ENCODE peak calls at places on chromosomes 2 and 18, in five cellular contexts. H is mesothelial cell of epicardium, T is hepatocyte, O is progenitor cell of endocrine pancreas, U is adrenal gland. P is an unnamed sample.

GRCh38 chr18:67783215-67783946 is 266.9 kb upstream of the DSEL start:
- DNase-seq in H (no peak), T (no peak), O (no peak), U (no peak), P (no peak)

GRCh38 chr2:235049069-235049468 is 97.3 kb downstream of the SH3BP4 start:
- DNase-seq in H (no peak), T (peak), O (no peak), U (peak), P (no peak)

GRCh38 chr2:63424329-63425078 is 163.8 kb downstream of the WDPCP start:
- DNase-seq in H (no peak), T (peak), O (no peak), U (no peak), P (no peak)

GRCh38 chr2:25159947-25160346 is 8.4 kb downstream of the POMC start:
- DNase-seq in H (no peak), T (peak), O (no peak), U (no peak), P (no peak)

GRCh38 chr2:66845307-66845706 is 410.4 kb downstream of the MEIS1 start:
- DNase-seq in H (no peak), T (no peak), O (no peak), U (no peak), P (no peak)

GRCh38 chr2:67579207-67579606 is 182.1 kb downstream of the ETAA1 start:
- DNase-seq in H (no peak), T (no peak), O (no peak), U (no peak), P (no peak)

GRCh38 chr2:159703491-159703890 is 8.8 kb upstream of the MARCHF7 start:
- DNase-seq in H (no peak), T (no peak), O (no peak), U (no peak), P (no peak)

GRCh38 chr18:27585602-27586173 is 400.6 kb upstream of the CHST9 start:
- DNase-seq in H (no peak), T (peak), O (no peak), U (no peak), P (no peak)

GRCh38 chr2:85911836-85912692 is 23.3 kb upstream of the ST3GAL5 start:
- DNase-seq in H (no peak), T (peak), O (no peak), U (no peak), P (no peak)

GRCh38 chr2:171491292-171491691 is 31.0 kb upstream of the CYBRD1 start:
- DNase-seq in H (no peak), T (no peak), O (no peak), U (no peak), P (no peak)

GRCh38 chr18:52319423-52319822 is 20.6 kb upstream of the DCC start:
- DNase-seq in H (no peak), T (no peak), O (no peak), U (no peak), P (no peak)

GRCh38 chr18:46704189-46704588 is 47.2 kb upstream of the LOXHD1 start:
- DNase-seq in H (no peak), T (no peak), O (no peak), U (no peak), P (no peak)

GRCh38 chr2:36438454-36438977 is 82.9 kb downstream of the CRIM1 start:
- DNase-seq in H (no peak), T (peak), O (no peak), U (no peak), P (no peak)

GRCh38 chr18:29181151-29181901 is 1004.4 kb upstream of the CDH2 start:
- DNase-seq in H (no peak), T (peak), O (no peak), U (peak), P (no peak)

GRCh38 chr18:79371536-79372210 is 24.1 kb upstream of the NFATC1 start:
- DNase-seq in H (no peak), T (no peak), O (no peak), U (no peak), P (no peak)

GRCh38 chr2:155748126-155748525 is 584.4 kb downstream of the NR4A2 start:
- DNase-seq in H (no peak), T (no peak), O (no peak), U (no peak), P (no peak)

GRCh38 chr18:59065684-59066083 is 74.0 kb upstream of the SEC11C start:
- DNase-seq in H (no peak), T (no peak), O (no peak), U (no peak), P (no peak)

GRCh38 chr18:45384137-45384998 is 230.9 kb upstream of the SLC14A2 start:
- DNase-seq in H (peak), T (peak), O (peak), U (peak), P (no peak)

GRCh38 chr2:138183700-138184099 is 219.4 kb downstream of the HNMT start:
- DNase-seq in H (no peak), T (no peak), O (no peak), U (no peak), P (no peak)

GRCh38 chr2:233449071-233449901 is 95.0 kb downstream of the DGKD start:
- DNase-seq in H (peak), T (peak), O (peak), U (peak), P (no peak)

GRCh38 chr2:242085941-242086621 is 216.6 kb downstream of the RTP5 start:
- DNase-seq in H (no peak), T (no peak), O (no peak), U (peak), P (no peak)

GRCh38 chr2:236568068-236568921 is 1.3 kb upstream of the ACKR3 start:
- DNase-seq in H (peak), T (peak), O (peak), U (peak), P (peak)

GRCh38 chr18:63451774-63452173 is 25.0 kb upstream of the SERPINB5 start:
- DNase-seq in H (no peak), T (peak), O (no peak), U (no peak), P (no peak)

DNA sequence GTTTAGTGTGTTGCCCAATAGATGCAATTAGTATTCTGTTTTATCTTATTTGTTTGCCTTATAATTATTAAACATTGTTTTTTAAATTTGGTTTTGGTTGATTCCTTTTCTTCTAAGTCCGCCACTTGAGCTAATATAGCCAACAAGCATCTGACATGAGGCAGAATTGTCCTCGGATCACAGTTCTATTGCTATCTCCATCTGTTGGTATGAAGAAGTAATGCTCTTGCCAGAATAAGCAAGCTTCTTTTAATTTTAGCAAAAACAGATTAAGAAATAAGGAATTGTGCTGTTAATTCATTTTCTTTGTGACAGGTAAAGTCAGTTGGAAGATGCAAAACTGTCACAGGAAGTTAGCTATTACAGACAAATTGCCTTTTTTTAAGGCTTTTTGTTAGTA is 54.3 kb downstream of the R3HDM1 start:
- DNase-seq in H (no peak), T (no peak), O (no peak), U (no peak), P (no peak)
- TF ChIP-seq CTCF in H (no peak), T (peak), O (peak), U (no peak), P (no peak)

GRCh38 chr2:227745594-227745993 is at the start of gene SCYGR8:
- DNase-seq in H (no peak), T (no peak), O (no peak), U (no peak), P (no peak)

DNA sequence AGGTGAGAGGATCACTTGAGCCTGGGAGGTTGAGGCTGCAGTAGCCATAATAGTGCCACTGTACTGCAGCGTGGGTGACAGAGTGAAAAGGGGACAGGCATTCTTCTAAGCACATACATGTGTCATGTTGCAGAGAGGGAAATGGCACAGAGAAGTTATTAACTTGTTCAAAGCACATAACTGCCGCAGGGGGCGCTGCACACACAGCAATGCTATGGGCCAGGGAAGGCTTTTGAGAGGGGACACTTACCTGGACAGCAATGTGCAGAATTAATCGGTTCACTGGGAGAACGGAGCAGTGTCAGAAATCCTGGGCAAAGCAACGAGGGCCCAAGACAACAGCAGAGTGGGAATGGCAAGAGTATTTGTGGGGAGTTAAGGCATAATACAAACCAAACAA is 2.4 kb downstream of the SCYGR8 start:
- DNase-seq in H (no peak), T (no peak), O (no peak), U (no peak), P (no peak)
- TF ChIP-seq CTCF in H (peak), T (peak), O (peak), U (no peak), P (no peak)

DNA sequence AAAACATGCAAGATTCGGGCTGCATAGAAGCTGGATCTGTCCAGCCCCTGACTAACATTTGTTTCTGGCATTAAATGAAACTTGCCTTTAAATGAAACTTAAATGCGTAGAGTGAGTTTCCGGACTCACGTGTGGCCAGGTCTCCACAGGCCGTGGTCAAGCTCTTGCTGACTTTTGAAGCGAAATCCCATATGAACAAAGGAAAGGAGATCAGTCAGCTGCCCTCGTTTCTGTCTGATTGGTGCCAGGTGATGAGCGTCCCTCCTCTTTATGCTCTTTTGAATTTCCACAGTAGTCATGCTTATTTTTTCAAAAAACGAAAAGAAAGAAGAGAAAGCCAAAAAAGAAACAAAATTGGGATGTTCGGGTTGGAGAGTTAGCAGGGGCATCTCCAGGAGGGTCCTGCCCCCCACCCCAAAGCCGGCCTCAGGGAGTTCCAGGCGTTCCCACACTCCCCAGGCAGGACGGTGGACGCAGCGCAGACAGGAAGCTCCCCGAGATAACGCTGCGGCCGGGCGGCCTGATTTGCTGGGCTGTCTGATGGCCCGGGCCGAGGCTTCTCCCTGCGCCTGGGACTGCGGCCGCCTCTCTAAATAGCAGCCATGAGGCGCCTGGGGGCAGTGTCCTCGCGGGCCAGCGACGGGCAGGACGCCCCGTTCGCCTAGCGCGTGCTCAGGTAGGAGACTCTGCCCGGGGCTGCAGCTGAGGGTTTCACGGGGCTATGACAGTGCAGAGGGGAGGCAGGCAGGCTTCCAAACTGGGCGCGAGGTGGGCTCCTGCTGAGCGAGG is at the start of gene COLEC11:
- DNase-seq in H (peak), T (peak), O (no peak), U (peak), P (peak)
- TF ChIP-seq CTCF in H (no peak), T (peak), O (peak), U (peak), P (no peak)

GRCh38 chr2:137173514-137173913 is 408.2 kb downstream of the THSD7B start:
- DNase-seq in H (no peak), T (peak), O (no peak), U (no peak), P (no peak)
- TF ChIP-seq CTCF in H (peak), T (peak), O (peak), U (peak), P (no peak)

GRCh38 chr2:72108121-72108520 is 39.5 kb downstream of the CYP26B1 start:
- DNase-seq in H (no peak), T (no peak), O (no peak), U (no peak), P (no peak)

GRCh38 chr2:72106978-72107377 is 40.7 kb downstream of the CYP26B1 start:
- DNase-seq in H (no peak), T (no peak), O (no peak), U (no peak), P (no peak)

GRCh38 chr2:72103161-72103560 is 44.5 kb downstream of the CYP26B1 start:
- DNase-seq in H (peak), T (no peak), O (no peak), U (no peak), P (no peak)

GRCh38 chr2:72103690-72104089 is 44.0 kb downstream of the CYP26B1 start:
- DNase-seq in H (peak), T (no peak), O (no peak), U (no peak), P (no peak)

DNA sequence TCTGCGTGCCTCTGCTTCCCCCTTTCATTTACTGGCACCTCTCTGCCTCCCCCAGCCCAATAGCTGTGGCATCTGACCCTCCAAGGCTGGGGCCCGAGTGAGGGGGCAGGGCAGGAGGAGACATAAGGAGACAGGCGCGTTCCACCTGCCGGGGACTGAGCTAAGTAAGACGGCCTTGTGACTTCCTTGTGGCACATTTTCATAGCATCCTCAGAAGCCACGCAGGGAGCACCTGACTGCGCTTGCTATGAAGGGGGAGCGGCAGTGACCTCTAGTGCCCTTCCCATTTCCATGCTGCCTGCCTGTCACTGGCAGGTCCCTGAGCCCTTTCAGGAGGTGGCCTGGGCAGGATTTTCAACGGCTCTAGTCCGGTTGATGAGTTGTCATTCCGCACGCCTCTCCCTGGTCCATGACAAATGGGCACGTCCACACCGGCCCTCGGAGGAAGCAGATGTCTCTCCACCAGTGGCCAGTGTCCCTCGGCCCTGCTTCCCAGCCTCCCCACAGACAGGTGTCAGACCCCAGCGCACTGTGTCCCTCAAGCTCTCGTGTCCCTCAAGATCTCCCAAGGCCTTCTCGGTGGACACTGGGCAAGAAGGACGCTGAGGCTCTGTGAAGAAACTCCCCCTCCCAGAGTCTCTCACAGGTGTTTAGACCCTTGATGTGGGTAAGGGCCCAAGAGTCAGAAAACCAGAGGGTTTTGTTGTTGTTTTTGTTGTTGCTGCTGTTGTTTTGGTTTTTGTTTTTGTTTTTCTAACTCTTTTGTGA is 42.7 kb downstream of the CYP26B1 start:
- DNase-seq in H (no peak), T (no peak), O (no peak), U (no peak), P (peak)
- TF ChIP-seq CTCF in H (no peak), T (no peak), O (no peak), U (no peak), P (no peak)

GRCh38 chr18:30945769-30946168 is 96.8 kb downstream of the DSC3 start:
- DNase-seq in H (no peak), T (no peak), O (no peak), U (no peak), P (no peak)
- TF ChIP-seq CTCF in H (no peak), T (no peak), O (no peak), U (no peak), P (no peak)

DNA sequence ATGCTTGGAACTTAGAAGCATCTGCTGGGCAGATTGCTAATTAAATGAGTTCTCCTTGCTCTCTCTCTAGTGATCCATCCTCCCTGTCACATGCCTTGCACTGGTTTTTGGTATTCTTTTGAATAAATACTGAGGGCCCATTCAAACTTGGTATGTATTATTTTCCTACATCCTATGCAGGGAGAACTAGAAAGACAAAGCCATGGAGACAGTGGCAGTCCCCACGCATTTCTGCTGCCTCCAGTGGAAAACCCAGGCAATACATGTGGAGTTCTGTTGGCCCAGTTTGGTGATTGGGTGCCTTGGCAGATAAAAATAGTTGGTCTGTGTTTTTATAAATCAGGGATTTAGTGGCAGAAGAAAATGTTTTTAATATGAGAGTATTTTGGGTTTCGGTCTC is 68.7 kb downstream of the DIS3L2 start:
- DNase-seq in H (no peak), T (no peak), O (no peak), U (no peak), P (no peak)
- TF ChIP-seq CTCF in H (no peak), T (no peak), O (peak), U (peak), P (no peak)

GRCh38 chr2:68669651-68670050 is 26.3 kb downstream of the PROKR1 start:
- DNase-seq in H (no peak), T (no peak), O (no peak), U (no peak), P (no peak)
- TF ChIP-seq CTCF in H (no peak), T (no peak), O (no peak), U (no peak), P (no peak)

P was measured in left lung.